ENCODE peak calls at places on chromosomes 4 and X, in nine cellular contexts. K is AG09319; F is left ventricle myocardium inferior; M is CD4-positive, alpha-beta T cell; D is cardiac muscle cell; Q is chondrocyte; Z is A549; X is kidney epithelial cell; G is spleen. U is an unnamed sample.

GRCh38 chr4:110632506-110633357 is 9.9 kb upstream of the PITX2 start:
- DNase-seq in K (no peak), F (no peak), M (no peak), D (no peak), Q (no peak), Z (no peak), X (no peak), G (peak; percentile 70), U (no peak)

GRCh38 chr4:55795342-55795741 is 24.2 kb upstream of the EXOC1L start:
- DNase-seq in K (no peak), F (no peak), M (no peak), D (no peak), Q (no peak), Z (no peak), X (peak; percentile 7), G (no peak), U (no peak)

GRCh38 chr4:168511780-168512467 is 15.1 kb downstream of the PALLD start:
- DNase-seq in K (no peak), F (no peak), M (peak; percentile 57), D (no peak), Q (no peak), Z (no peak), X (no peak), G (peak; percentile 73), U (no peak)

GRCh38 chrX:40097492-40098263 is at the start of gene BCOR:
- DNase-seq in K (no peak), F (peak; percentile 73), M (peak; percentile 79), D (peak; percentile 83), Q (no peak), Z (peak; percentile 80), X (no peak), G (peak; percentile 93), U (peak; percentile 35)

GRCh38 chrX:21993265-21993664 is 38.9 kb upstream of the PHEX start:
- DNase-seq in K (no peak), F (peak; percentile 18), M (no peak), D (no peak), Q (no peak), Z (no peak), X (no peak), G (peak; percentile 88), U (no peak)

GRCh38 chr4:91285485-91285884 is 1018.3 kb upstream of the GRID2 start:
- DNase-seq in K (no peak), F (no peak), M (no peak), D (no peak), Q (no peak), Z (no peak), X (no peak), G (no peak), U (no peak)

GRCh38 chrX:25721564-25721963 is 416.6 kb upstream of the MAGEB18 start:
- DNase-seq in K (no peak), F (no peak), M (no peak), D (peak; percentile 42), Q (no peak), Z (peak; percentile 18), X (no peak), G (no peak), U (no peak)

GRCh38 chr4:182208651-182209050 is 34.6 kb upstream of the TENM3 start:
- DNase-seq in K (no peak), F (no peak), M (no peak), D (no peak), Q (no peak), Z (no peak), X (no peak), G (no peak), U (no peak)

GRCh38 chrX:78548012-78548411 is 111.1 kb downstream of the RTL3 start:
- DNase-seq in K (no peak), F (no peak), M (no peak), D (no peak), Q (no peak), Z (no peak), X (peak; percentile 10), G (no peak), U (peak; percentile 4)

GRCh38 chr4:145171919-145172318 is 8.5 kb downstream of the OTUD4 start:
- DNase-seq in K (no peak), F (no peak), M (no peak), D (no peak), Q (no peak), Z (no peak), X (no peak), G (no peak), U (no peak)

GRCh38 chrX:3295731-3296130 is 50.7 kb downstream of the MXRA5 start:
- DNase-seq in K (no peak), F (no peak), M (no peak), D (peak; percentile 0), Q (no peak), Z (peak; percentile 31), X (no peak), G (no peak), U (no peak)

GRCh38 chr4:162163892-162164759 is at the start of gene FSTL5:
- DNase-seq in K (no peak), F (peak; percentile 18), M (no peak), D (peak; percentile 89), Q (no peak), Z (peak; percentile 74), X (peak; percentile 80), G (peak; percentile 66), U (no peak)

GRCh38 chrX:134324359-134324758 is 87.4 kb downstream of the CCDC160 start:
- DNase-seq in K (no peak), F (no peak), M (no peak), D (no peak), Q (no peak), Z (no peak), X (no peak), G (no peak), U (no peak)

GRCh38 chrX:13703589-13703988 is 14.7 kb downstream of the RAB9A start:
- DNase-seq in K (no peak), F (no peak), M (no peak), D (no peak), Q (no peak), Z (no peak), X (no peak), G (no peak), U (no peak)

GRCh38 chr4:71783972-71784371 is at the start of gene GC:
- DNase-seq in K (no peak), F (no peak), M (no peak), D (no peak), Q (no peak), Z (no peak), X (no peak), G (no peak), U (no peak)

GRCh38 chr4:25367004-25367621 is 9.9 kb upstream of the ANAPC4 start:
- DNase-seq in K (no peak), F (no peak), M (no peak), D (peak; percentile 60), Q (no peak), Z (peak; percentile 39), X (no peak), G (no peak), U (peak; percentile 29)

GRCh38 chr4:36870121-36870520 is 374.4 kb upstream of the NWD2 start:
- DNase-seq in K (no peak), F (no peak), M (no peak), D (no peak), Q (no peak), Z (no peak), X (no peak), G (no peak), U (no peak)

GRCh38 chr4:24973471-24974251 is 57.1 kb downstream of the LGI2 start:
- DNase-seq in K (no peak), F (peak; percentile 41), M (no peak), D (no peak), Q (no peak), Z (peak; percentile 48), X (peak; percentile 80), G (peak; percentile 85), U (peak; percentile 69)

GRCh38 chr4:124183231-124183630 is 529.3 kb downstream of the ANKRD50 start:
- DNase-seq in K (no peak), F (no peak), M (no peak), D (no peak), Q (no peak), Z (no peak), X (no peak), G (no peak), U (no peak)

GRCh38 chr4:56656346-56656643 is 24.8 kb downstream of the HOPX start:
- DNase-seq in K (no peak), F (peak; percentile 29), M (peak; percentile 38), D (no peak), Q (no peak), Z (no peak), X (no peak), G (peak; percentile 87), U (no peak)

DNA sequence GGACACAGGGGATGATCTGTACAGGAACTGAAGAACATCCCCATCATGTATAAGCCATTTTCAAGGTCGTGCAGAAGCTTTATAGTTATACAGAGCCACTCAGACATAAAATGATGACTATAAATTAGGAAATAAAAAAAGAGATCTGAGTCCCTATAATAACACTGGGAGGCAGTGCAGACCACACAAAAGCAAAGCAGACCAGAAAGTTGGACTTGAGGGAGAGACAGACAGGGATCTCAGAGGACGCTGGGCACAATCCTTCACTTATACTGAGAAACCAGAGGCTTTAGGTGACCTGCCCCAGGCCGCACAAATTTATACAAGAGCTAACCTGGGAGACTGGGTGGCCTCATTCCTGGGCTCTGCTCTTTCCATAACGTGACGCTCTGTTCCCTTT is 70.5 kb downstream of the HADH start:
- DNase-seq in K (no peak), F (no peak), M (no peak), D (peak; percentile 23), Q (no peak), Z (peak; percentile 26), X (no peak), G (no peak), U (peak; percentile 26)
- TF ChIP-seq CTCF in K (peak; percentile 29), F (peak; percentile 57), M (peak; percentile 12), D (peak; percentile 27), Q (peak; percentile 85), Z (peak; percentile 25), X (peak; percentile 37), G (no peak), U (peak; percentile 51)

DNA sequence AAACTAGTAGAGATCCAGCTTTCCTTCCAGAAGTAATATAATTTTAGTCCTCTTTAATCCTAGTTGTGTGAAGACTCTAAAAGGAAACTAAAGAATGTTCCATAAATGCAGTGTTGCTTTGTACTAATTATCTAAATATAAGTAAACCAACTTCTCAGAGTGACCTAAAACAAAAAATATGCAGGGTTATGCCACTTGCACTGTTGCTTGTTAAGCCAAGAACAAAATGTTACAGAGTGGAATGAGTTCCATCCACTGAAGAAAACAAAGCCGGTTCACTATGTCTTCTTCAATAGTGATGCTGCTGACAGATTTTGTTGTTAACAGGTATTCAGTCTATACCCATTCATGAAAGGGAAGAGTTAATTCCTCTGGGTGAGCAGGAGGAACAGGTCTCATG is 252.0 kb upstream of the DIAPH2 start:
- DNase-seq in K (no peak), F (no peak), M (no peak), D (no peak), Q (no peak), Z (no peak), X (no peak), G (no peak), U (peak; percentile 3)
- TF ChIP-seq CTCF in K (no peak), F (no peak), M (no peak), D (no peak), Q (no peak), Z (no peak), X (no peak), G (no peak), U (no peak)

GRCh38 chrX:107102980-107103379 is 15.6 kb downstream of the RBM41 start:
- DNase-seq in K (no peak), F (no peak), M (no peak), D (peak; percentile 13), Q (no peak), Z (peak; percentile 13), X (no peak), G (no peak), U (peak; percentile 1)
- TF ChIP-seq CTCF in K (no peak), F (peak; percentile 8), M (no peak), D (no peak), Q (peak; percentile 51), Z (peak; percentile 51), X (no peak), G (no peak), U (peak; percentile 42)

GRCh38 chrX:97026406-97026805 is 142.7 kb downstream of the RPA4 start:
- DNase-seq in K (no peak), F (no peak), M (no peak), D (peak; percentile 40), Q (no peak), Z (peak; percentile 19), X (no peak), G (no peak), U (peak; percentile 0)
- TF ChIP-seq CTCF in K (no peak), F (peak; percentile 11), M (no peak), D (peak; percentile 13), Q (peak; percentile 71), Z (peak; percentile 37), X (no peak), G (no peak), U (peak; percentile 35)